ENCODE peak calls at places on chromosomes 12 and 14, in six cellular contexts. One of them, this sample, is unnamed.

GRCh38 chr12:7303230-7303629 is 642 bp upstream of the ACSM4 start:
- DNase-seq in non-pigmented ciliary epithelial cell: no peak
- DNase-seq in activated CD8-positive, alpha-beta memory T cell treated with anti-CD3 and anti-CD28 coated beads for 48 hours: no peak
- DNase-seq in IMR-90: no peak
- DNase-seq in fibroblast of the conjunctiva: no peak
- DNase-seq in pancreas: no peak
- DNase-seq in this sample: no peak

GRCh38 chr14:105196228-105196960 is 15.3 kb upstream of the NUDT14 start:
- DNase-seq in pancreas: no peak
- DNase-seq in fibroblast of the conjunctiva: no peak
- DNase-seq in activated CD8-positive, alpha-beta memory T cell treated with anti-CD3 and anti-CD28 coated beads for 48 hours: no peak
- DNase-seq in IMR-90: no peak
- DNase-seq in non-pigmented ciliary epithelial cell: no peak
- DNase-seq in this sample: no peak

GRCh38 chr12:24212496-24212895 is 263.0 kb upstream of the SOX5 start:
- DNase-seq in fibroblast of the conjunctiva: no peak
- DNase-seq in non-pigmented ciliary epithelial cell: no peak
- DNase-seq in activated CD8-positive, alpha-beta memory T cell treated with anti-CD3 and anti-CD28 coated beads for 48 hours: no peak
- DNase-seq in pancreas: no peak
- DNase-seq in IMR-90: no peak
- DNase-seq in this sample: no peak

GRCh38 chr12:52251367-52252055 is 18.5 kb downstream of the KRT7 start:
- DNase-seq in non-pigmented ciliary epithelial cell: no peak
- DNase-seq in fibroblast of the conjunctiva: no peak
- DNase-seq in activated CD8-positive, alpha-beta memory T cell treated with anti-CD3 and anti-CD28 coated beads for 48 hours: no peak
- DNase-seq in pancreas: peak
- DNase-seq in IMR-90: no peak
- DNase-seq in this sample: no peak

GRCh38 chr12:107369679-107370078 is 276.3 kb upstream of the CRY1 start:
- DNase-seq in IMR-90: no peak
- DNase-seq in activated CD8-positive, alpha-beta memory T cell treated with anti-CD3 and anti-CD28 coated beads for 48 hours: no peak
- DNase-seq in non-pigmented ciliary epithelial cell: no peak
- DNase-seq in fibroblast of the conjunctiva: no peak
- DNase-seq in pancreas: no peak
- DNase-seq in this sample: no peak

GRCh38 chr14:101918125-101918989 is 46.0 kb upstream of the DYNC1H1 start:
- DNase-seq in IMR-90: no peak
- DNase-seq in non-pigmented ciliary epithelial cell: no peak
- DNase-seq in pancreas: no peak
- DNase-seq in activated CD8-positive, alpha-beta memory T cell treated with anti-CD3 and anti-CD28 coated beads for 48 hours: no peak
- DNase-seq in fibroblast of the conjunctiva: no peak
- DNase-seq in this sample: peak

GRCh38 chr12:1691123-1692007 is 495 bp downstream of the ADIPOR2 start:
- DNase-seq in IMR-90: no peak
- DNase-seq in activated CD8-positive, alpha-beta memory T cell treated with anti-CD3 and anti-CD28 coated beads for 48 hours: no peak
- DNase-seq in fibroblast of the conjunctiva: no peak
- DNase-seq in non-pigmented ciliary epithelial cell: no peak
- DNase-seq in pancreas: peak
- DNase-seq in this sample: peak

GRCh38 chr14:58171090-58171489 is 19.1 kb upstream of the ARMH4 start:
- DNase-seq in IMR-90: peak
- DNase-seq in non-pigmented ciliary epithelial cell: no peak
- DNase-seq in fibroblast of the conjunctiva: peak
- DNase-seq in activated CD8-positive, alpha-beta memory T cell treated with anti-CD3 and anti-CD28 coated beads for 48 hours: no peak
- DNase-seq in pancreas: peak
- DNase-seq in this sample: peak

GRCh38 chr14:40838601-40839000 is 768.1 kb upstream of the LRFN5 start:
- DNase-seq in non-pigmented ciliary epithelial cell: no peak
- DNase-seq in fibroblast of the conjunctiva: no peak
- DNase-seq in IMR-90: no peak
- DNase-seq in activated CD8-positive, alpha-beta memory T cell treated with anti-CD3 and anti-CD28 coated beads for 48 hours: no peak
- DNase-seq in pancreas: no peak
- DNase-seq in this sample: no peak

GRCh38 chr14:23040100-23040499 is 1.9 kb upstream of the PSMB11 start:
- DNase-seq in activated CD8-positive, alpha-beta memory T cell treated with anti-CD3 and anti-CD28 coated beads for 48 hours: no peak
- DNase-seq in pancreas: no peak
- DNase-seq in non-pigmented ciliary epithelial cell: no peak
- DNase-seq in IMR-90: no peak
- DNase-seq in fibroblast of the conjunctiva: no peak
- DNase-seq in this sample: no peak

GRCh38 chr12:39643052-39643451 is 23.4 kb upstream of the ABCD2 start:
- DNase-seq in non-pigmented ciliary epithelial cell: no peak
- DNase-seq in pancreas: no peak
- DNase-seq in activated CD8-positive, alpha-beta memory T cell treated with anti-CD3 and anti-CD28 coated beads for 48 hours: no peak
- DNase-seq in fibroblast of the conjunctiva: no peak
- DNase-seq in IMR-90: no peak
- DNase-seq in this sample: no peak

GRCh38 chr12:16359512-16360491 is 12.4 kb downstream of the MGST1 start:
- DNase-seq in pancreas: peak
- DNase-seq in non-pigmented ciliary epithelial cell: no peak
- DNase-seq in fibroblast of the conjunctiva: peak
- DNase-seq in activated CD8-positive, alpha-beta memory T cell treated with anti-CD3 and anti-CD28 coated beads for 48 hours: no peak
- DNase-seq in IMR-90: peak
- DNase-seq in this sample: peak

GRCh38 chr12:132275110-132275531 is 54.3 kb downstream of the GALNT9 start:
- DNase-seq in IMR-90: peak
- DNase-seq in activated CD8-positive, alpha-beta memory T cell treated with anti-CD3 and anti-CD28 coated beads for 48 hours: no peak
- DNase-seq in pancreas: no peak
- DNase-seq in non-pigmented ciliary epithelial cell: no peak
- DNase-seq in fibroblast of the conjunctiva: no peak
- DNase-seq in this sample: no peak

GRCh38 chr12:106648736-106649135 is 65.9 kb downstream of the RFX4 start:
- DNase-seq in activated CD8-positive, alpha-beta memory T cell treated with anti-CD3 and anti-CD28 coated beads for 48 hours: no peak
- DNase-seq in non-pigmented ciliary epithelial cell: no peak
- DNase-seq in IMR-90: no peak
- DNase-seq in fibroblast of the conjunctiva: no peak
- DNase-seq in pancreas: no peak
- DNase-seq in this sample: no peak

GRCh38 chr12:89731064-89731463 is 22.4 kb upstream of the ATP2B1 start:
- DNase-seq in pancreas: no peak
- DNase-seq in IMR-90: peak
- DNase-seq in activated CD8-positive, alpha-beta memory T cell treated with anti-CD3 and anti-CD28 coated beads for 48 hours: no peak
- DNase-seq in non-pigmented ciliary epithelial cell: no peak
- DNase-seq in fibroblast of the conjunctiva: no peak
- DNase-seq in this sample: peak

GRCh38 chr12:45268672-45269406 is 52.9 kb downstream of the ANO6 start:
- DNase-seq in fibroblast of the conjunctiva: peak
- DNase-seq in activated CD8-positive, alpha-beta memory T cell treated with anti-CD3 and anti-CD28 coated beads for 48 hours: no peak
- DNase-seq in pancreas: peak
- DNase-seq in non-pigmented ciliary epithelial cell: peak
- DNase-seq in IMR-90: peak
- DNase-seq in this sample: peak

GRCh38 chr12:63226792-63227463 is 75.9 kb upstream of the AVPR1A start:
- DNase-seq in fibroblast of the conjunctiva: no peak
- DNase-seq in non-pigmented ciliary epithelial cell: no peak
- DNase-seq in activated CD8-positive, alpha-beta memory T cell treated with anti-CD3 and anti-CD28 coated beads for 48 hours: no peak
- DNase-seq in IMR-90: no peak
- DNase-seq in pancreas: no peak
- DNase-seq in this sample: no peak

GRCh38 chr12:110266381-110266909 is 14.6 kb upstream of the ATP2A2 start:
- DNase-seq in IMR-90: no peak
- DNase-seq in non-pigmented ciliary epithelial cell: no peak
- DNase-seq in pancreas: no peak
- DNase-seq in activated CD8-positive, alpha-beta memory T cell treated with anti-CD3 and anti-CD28 coated beads for 48 hours: no peak
- DNase-seq in fibroblast of the conjunctiva: no peak
- DNase-seq in this sample: no peak

GRCh38 chr12:132178801-132179401 is 34.6 kb downstream of the NOC4L start:
- DNase-seq in pancreas: no peak
- DNase-seq in non-pigmented ciliary epithelial cell: no peak
- DNase-seq in fibroblast of the conjunctiva: no peak
- DNase-seq in IMR-90: no peak
- DNase-seq in activated CD8-positive, alpha-beta memory T cell treated with anti-CD3 and anti-CD28 coated beads for 48 hours: no peak
- DNase-seq in this sample: no peak

GRCh38 chr12:68428724-68429580 is 96.8 kb upstream of the MDM1 start:
- DNase-seq in fibroblast of the conjunctiva: no peak
- DNase-seq in pancreas: no peak
- DNase-seq in IMR-90: peak
- DNase-seq in activated CD8-positive, alpha-beta memory T cell treated with anti-CD3 and anti-CD28 coated beads for 48 hours: no peak
- DNase-seq in non-pigmented ciliary epithelial cell: peak
- DNase-seq in this sample: peak

GRCh38 chr12:69019082-69019481 is 86.1 kb upstream of the CPM start:
- DNase-seq in pancreas: no peak
- DNase-seq in activated CD8-positive, alpha-beta memory T cell treated with anti-CD3 and anti-CD28 coated beads for 48 hours: no peak
- DNase-seq in IMR-90: no peak
- DNase-seq in non-pigmented ciliary epithelial cell: no peak
- DNase-seq in fibroblast of the conjunctiva: no peak
- DNase-seq in this sample: no peak

GRCh38 chr14:61661471-61661988 is 33.8 kb upstream of the HIF1A start:
- DNase-seq in pancreas: no peak
- DNase-seq in IMR-90: peak
- DNase-seq in non-pigmented ciliary epithelial cell: peak
- DNase-seq in activated CD8-positive, alpha-beta memory T cell treated with anti-CD3 and anti-CD28 coated beads for 48 hours: no peak
- DNase-seq in fibroblast of the conjunctiva: no peak
- DNase-seq in this sample: peak

GRCh38 chr14:35878272-35879140 is 52.4 kb downstream of the BRMS1L start:
- DNase-seq in IMR-90: peak
- DNase-seq in pancreas: no peak
- DNase-seq in activated CD8-positive, alpha-beta memory T cell treated with anti-CD3 and anti-CD28 coated beads for 48 hours: no peak
- DNase-seq in fibroblast of the conjunctiva: peak
- DNase-seq in non-pigmented ciliary epithelial cell: peak
- DNase-seq in this sample: peak

GRCh38 chr12:15538881-15539280 is 216.6 kb downstream of the PTPRO start:
- DNase-seq in IMR-90: no peak
- DNase-seq in non-pigmented ciliary epithelial cell: no peak
- DNase-seq in fibroblast of the conjunctiva: no peak
- DNase-seq in activated CD8-positive, alpha-beta memory T cell treated with anti-CD3 and anti-CD28 coated beads for 48 hours: no peak
- DNase-seq in pancreas: no peak
- DNase-seq in this sample: no peak

GRCh38 chr12:68998036-68998435 is 65.1 kb upstream of the CPM start:
- DNase-seq in fibroblast of the conjunctiva: no peak
- DNase-seq in pancreas: no peak
- DNase-seq in non-pigmented ciliary epithelial cell: no peak
- DNase-seq in IMR-90: no peak
- DNase-seq in activated CD8-positive, alpha-beta memory T cell treated with anti-CD3 and anti-CD28 coated beads for 48 hours: no peak
- DNase-seq in this sample: no peak

GRCh38 chr12:57031789-57032188 is 15.5 kb upstream of the TAC3 start:
- DNase-seq in activated CD8-positive, alpha-beta memory T cell treated with anti-CD3 and anti-CD28 coated beads for 48 hours: no peak
- DNase-seq in pancreas: no peak
- DNase-seq in fibroblast of the conjunctiva: no peak
- DNase-seq in non-pigmented ciliary epithelial cell: no peak
- DNase-seq in IMR-90: no peak
- DNase-seq in this sample: no peak

GRCh38 chr14:70622111-70622712 is 19.5 kb upstream of the TTC9 start:
- DNase-seq in pancreas: peak
- DNase-seq in IMR-90: peak
- DNase-seq in activated CD8-positive, alpha-beta memory T cell treated with anti-CD3 and anti-CD28 coated beads for 48 hours: no peak
- DNase-seq in non-pigmented ciliary epithelial cell: no peak
- DNase-seq in fibroblast of the conjunctiva: no peak
- DNase-seq in this sample: peak

This sample was measured in mesenchymal stem cell.